ENCODE peak calls at places on chromosome 19, in eight cellular contexts. Z is SK-N-MC; O is stimulated activated CD4-positive, alpha-beta T cell treated with anti-CD3 and anti-CD28 coated beads, TNF-alpha, amount 100 ng/mL, for 1 hour; C is stimulated activated CD8-positive, alpha-beta memory T cell treated with anti-CD3 and anti-CD28 coated beads, Interleukin-4, amount 100 ng/mL, for 48 hours; F is hepatic stellate cell; P is NCI-H1092; S is HAP-1; I is GDM1. W is an unnamed sample.

GRCh38 chr19:36514012-36514612 is 14.0 kb downstream of the ZNF260 start:
- DNase-seq in Z (no peak), O (no peak), C (no peak), F (no peak), P (no peak), S (no peak), I (no peak), W (no peak)

GRCh38 chr19:34662919-34663318 is 14.0 kb downstream of the SCGB2B2 start:
- DNase-seq in Z (no peak), O (peak), C (peak), F (no peak), P (peak), S (peak), I (peak), W (no peak)

GRCh38 chr19:17482877-17483604 is 12.7 kb downstream of the SLC27A1 start:
- DNase-seq in Z (no peak), O (no peak), C (no peak), F (no peak), P (no peak), S (no peak), I (no peak), W (no peak)

GRCh38 chr19:18013621-18014111 is 5.7 kb downstream of the ARRDC2 start:
- DNase-seq in Z (no peak), O (no peak), C (no peak), F (no peak), P (no peak), S (no peak), I (no peak), W (no peak)

GRCh38 chr19:33293255-33294057 is 8.9 kb downstream of the CEBPA start:
- DNase-seq in Z (peak), O (no peak), C (no peak), F (peak), P (no peak), S (no peak), I (peak), W (no peak)

GRCh38 chr19:35305181-35305580 is 13.2 kb downstream of the MAG start:
- DNase-seq in Z (no peak), O (no peak), C (no peak), F (no peak), P (no peak), S (no peak), I (no peak), W (no peak)

GRCh38 chr19:13797870-13798269 is 2.6 kb downstream of the ZSWIM4 start:
- DNase-seq in Z (no peak), O (no peak), C (no peak), F (no peak), P (no peak), S (no peak), I (no peak), W (no peak)

GRCh38 chr19:44891016-44891882 is at the start of gene TOMM40:
- DNase-seq in Z (no peak), O (peak), C (peak), F (no peak), P (peak), S (peak), I (no peak), W (peak)

GRCh38 chr19:33300016-33300981 is 2.0 kb downstream of the CEBPA start:
- DNase-seq in Z (no peak), O (no peak), C (peak), F (no peak), P (no peak), S (no peak), I (no peak), W (no peak)

GRCh38 chr19:40139533-40140287 is 49.0 kb upstream of the ZNF780A start:
- DNase-seq in Z (peak), O (no peak), C (no peak), F (peak), P (no peak), S (peak), I (no peak), W (peak)

GRCh38 chr19:48244289-48244688 is 11.4 kb downstream of the CARD8 start:
- DNase-seq in Z (peak), O (no peak), C (peak), F (no peak), P (no peak), S (no peak), I (peak), W (no peak)

GRCh38 chr19:46016426-46017094 is 6.3 kb downstream of the PGLYRP1 start:
- DNase-seq in Z (no peak), O (peak), C (peak), F (peak), P (peak), S (peak), I (no peak), W (peak)

GRCh38 chr19:3506384-3507340 is 551 bp downstream of the FZR1 start:
- DNase-seq in Z (no peak), O (no peak), C (peak), F (peak), P (no peak), S (peak), I (no peak), W (peak)

GRCh38 chr19:38737297-38737865 is 6.9 kb downstream of the CAPN12 start:
- DNase-seq in Z (no peak), O (no peak), C (no peak), F (no peak), P (no peak), S (no peak), I (no peak), W (no peak)

GRCh38 chr19:42254083-42254849 is 662 bp downstream of the ERF start:
- DNase-seq in Z (no peak), O (peak), C (peak), F (peak), P (no peak), S (peak), I (peak), W (peak)

GRCh38 chr19:3186377-3186688 is 603 bp downstream of the NCLN start:
- DNase-seq in Z (no peak), O (no peak), C (no peak), F (no peak), P (no peak), S (no peak), I (no peak), W (no peak)

GRCh38 chr19:4914736-4915501 is 5.6 kb downstream of the UHRF1 start:
- DNase-seq in Z (no peak), O (peak), C (peak), F (peak), P (no peak), S (peak), I (no peak), W (no peak)

GRCh38 chr19:17245535-17245984 is at the start of gene NR2F6:
- DNase-seq in Z (no peak), O (peak), C (no peak), F (no peak), P (no peak), S (peak), I (no peak), W (no peak)

GRCh38 chr19:3270908-3271307 is 46.4 kb downstream of the CELF5 start:
- DNase-seq in Z (no peak), O (no peak), C (peak), F (no peak), P (peak), S (peak), I (no peak), W (no peak)

GRCh38 chr19:17264641-17264979 is at the start of gene USHBP1:
- DNase-seq in Z (no peak), O (no peak), C (no peak), F (no peak), P (no peak), S (no peak), I (no peak), W (no peak)

GRCh38 chr19:2680808-2681207 is 21.7 kb downstream of the GNG7 start:
- DNase-seq in Z (no peak), O (no peak), C (no peak), F (no peak), P (no peak), S (no peak), I (no peak), W (peak)

GRCh38 chr19:48659768-48660167 is 13.0 kb downstream of the NTN5 start:
- DNase-seq in Z (no peak), O (no peak), C (no peak), F (no peak), P (no peak), S (no peak), I (no peak), W (no peak)

GRCh38 chr19:27733551-27734266 is 1479.2 kb downstream of the UQCRFS1 start:
- DNase-seq in Z (no peak), O (no peak), C (no peak), F (no peak), P (no peak), S (no peak), I (no peak), W (no peak)

GRCh38 chr19:3409346-3410064 is 43.1 kb downstream of the NFIC start:
- DNase-seq in Z (no peak), O (no peak), C (no peak), F (no peak), P (no peak), S (no peak), I (no peak), W (no peak)

GRCh38 chr19:8489591-8490394 is 12.6 kb downstream of the PRAM1 start:
- DNase-seq in Z (no peak), O (no peak), C (no peak), F (no peak), P (no peak), S (no peak), I (no peak), W (no peak)

GRCh38 chr19:38309615-38310278 is 5.7 kb downstream of the C19orf33 start:
- DNase-seq in Z (no peak), O (no peak), C (no peak), F (no peak), P (no peak), S (no peak), I (no peak), W (no peak)

GRCh38 chr19:1173160-1173844 is 766 bp downstream of the SBNO2 start:
- DNase-seq in Z (no peak), O (no peak), C (peak), F (no peak), P (no peak), S (no peak), I (no peak), W (no peak)

GRCh38 chr19:18541992-18542935 is 1.1 kb downstream of the FKBP8 start:
- DNase-seq in Z (no peak), O (no peak), C (no peak), F (peak), P (no peak), S (no peak), I (no peak), W (no peak)

GRCh38 chr19:7665076-7665475 is 3.8 kb upstream of the RETN start:
- DNase-seq in Z (no peak), O (no peak), C (no peak), F (no peak), P (no peak), S (no peak), I (no peak), W (no peak)

GRCh38 chr19:8505680-8506401 is 3.4 kb upstream of the PRAM1 start:
- DNase-seq in Z (no peak), O (peak), C (peak), F (peak), P (peak), S (peak), I (peak), W (peak)

GRCh38 chr19:42422576-42423461 is 4.4 kb downstream of the LIPE start:
- DNase-seq in Z (no peak), O (peak), C (peak), F (peak), P (no peak), S (peak), I (no peak), W (no peak)

GRCh38 chr19:35281303-35281702 is 1.0 kb upstream of the HAMP start:
- DNase-seq in Z (no peak), O (no peak), C (no peak), F (no peak), P (no peak), S (no peak), I (no peak), W (no peak)

GRCh38 chr19:408441-409005 is 424 bp downstream of the C2CD4C start:
- DNase-seq in Z (no peak), O (no peak), C (no peak), F (no peak), P (peak), S (peak), I (no peak), W (no peak)

GRCh38 chr19:12695514-12695913 is 917 bp downstream of the FBXW9 start:
- DNase-seq in Z (no peak), O (no peak), C (no peak), F (no peak), P (no peak), S (no peak), I (no peak), W (no peak)

GRCh38 chr19:7527516-7528191 is 5.2 kb downstream of the MCOLN1 start:
- DNase-seq in Z (no peak), O (no peak), C (no peak), F (no peak), P (no peak), S (no peak), I (no peak), W (no peak)

GRCh38 chr19:23470873-23471555 is 75.7 kb upstream of the ZNF91 start:
- DNase-seq in Z (no peak), O (no peak), C (no peak), F (no peak), P (no peak), S (no peak), I (no peak), W (no peak)

GRCh38 chr19:18399008-18399407 is 1.6 kb upstream of the LRRC25 start:
- DNase-seq in Z (no peak), O (no peak), C (no peak), F (peak), P (no peak), S (no peak), I (no peak), W (no peak)

W was measured in memory B cell.